ENCODE peak calls at places on chromosomes 13 and 19, in ten cellular contexts. I is left ventricle myocardium inferior; W is heart right ventricle; G is NCI-H774; M is HEK293T; Q is CD8-positive, alpha-beta memory T cell; J is dorsolateral prefrontal cortex; S is H1; A is iris pigment epithelial cell; U is ELR. N is an unnamed sample.

GRCh38 chr19:28574212-28574611 is 638.7 kb downstream of the UQCRFS1 start:
- DNase-seq in G (no peak), M (no peak), J (no peak), A (no peak), Q (no peak), U (no peak), W (no peak), I (no peak), S (no peak), N (no peak)

GRCh38 chr13:93029536-93029935 is 197.1 kb upstream of the GPC6 start:
- DNase-seq in A (no peak), M (no peak), G (no peak), I (no peak), U (no peak), W (no peak), Q (no peak), J (no peak), S (no peak), N (no peak)

GRCh38 chr19:40266111-40266510 is 19.0 kb downstream of the AKT2 start:
- DNase-seq in U (no peak), I (peak), Q (no peak), A (no peak), J (no peak), W (peak), M (no peak), S (no peak), G (no peak), N (no peak)

GRCh38 chr13:114035583-114036501 is 62.0 kb upstream of the C13orf46 start:
- DNase-seq in S (no peak), G (no peak), Q (no peak), U (no peak), A (peak), M (no peak), J (peak), I (peak), W (no peak), N (no peak)

GRCh38 chr13:53254495-53254894 is 225.9 kb downstream of the OLFM4 start:
- DNase-seq in A (no peak), S (no peak), J (no peak), Q (no peak), W (no peak), I (no peak), G (no peak), M (no peak), U (no peak), N (no peak)

GRCh38 chr19:39413903-39414608 is 1.6 kb downstream of the PLEKHG2 start:
- DNase-seq in J (no peak), G (no peak), W (peak), S (peak), M (no peak), U (peak), I (no peak), Q (no peak), A (peak), N (no peak)

GRCh38 chr19:55255618-55256423 is 3.0 kb downstream of the PPP6R1 start:
- DNase-seq in G (no peak), I (no peak), U (peak), A (peak), J (no peak), Q (peak), W (no peak), S (no peak), M (no peak), N (no peak)

GRCh38 chr13:89923731-89924130 is 1423.8 kb upstream of the MIR17HG start:
- DNase-seq in G (no peak), S (no peak), M (no peak), Q (no peak), U (peak), J (no peak), A (peak), W (no peak), I (no peak), N (no peak)

GRCh38 chr19:45955905-45956608 is 17.6 kb downstream of the NOVA2 start:
- DNase-seq in I (peak), G (no peak), S (no peak), A (peak), J (peak), W (peak), Q (no peak), U (peak), M (no peak), N (no peak)

GRCh38 chr19:15679089-15679488 is 6.2 kb downstream of the CYP4F12 start:
- DNase-seq in J (no peak), Q (no peak), W (no peak), A (no peak), S (no peak), I (no peak), M (no peak), U (no peak), G (no peak), N (no peak)

GRCh38 chr13:93262729-93263128 is 36.1 kb downstream of the GPC6 start:
- DNase-seq in W (no peak), S (no peak), M (no peak), G (no peak), J (no peak), U (peak), A (peak), I (no peak), Q (no peak), N (no peak)

GRCh38 chr19:23896912-23897311 is 17.8 kb upstream of the ZNF726 start:
- DNase-seq in M (no peak), A (no peak), G (no peak), W (no peak), J (no peak), U (no peak), Q (no peak), I (no peak), S (no peak), N (no peak)

GRCh38 chr13:105432408-105432807 is 1103.1 kb downstream of the EFNB2 start:
- DNase-seq in U (no peak), G (no peak), S (no peak), Q (no peak), I (no peak), J (no peak), A (no peak), W (no peak), M (no peak), N (no peak)

GRCh38 chr19:46115396-46116109 is 8.9 kb downstream of the IGFL3 start:
- DNase-seq in W (no peak), Q (no peak), U (peak), M (no peak), J (no peak), I (no peak), A (peak), G (no peak), S (no peak), N (no peak)

GRCh38 chr19:31905980-31906948 is 439.1 kb upstream of the ZNF507 start:
- DNase-seq in U (no peak), A (no peak), Q (no peak), M (no peak), I (peak), J (no peak), G (no peak), S (no peak), W (no peak), N (no peak)

GRCh38 chr13:41909524-41909923 is 51.4 kb downstream of the VWA8 start:
- DNase-seq in M (no peak), W (no peak), S (no peak), U (no peak), G (no peak), J (no peak), Q (no peak), I (no peak), A (peak), N (no peak)

GRCh38 chr19:1975081-1975480 is 34.1 kb downstream of the CSNK1G2 start:
- DNase-seq in M (no peak), G (no peak), W (no peak), J (peak), A (no peak), U (no peak), I (no peak), Q (no peak), S (no peak), N (no peak)

GRCh38 chr19:43725468-43725867 is 9.6 kb downstream of the IRGC start:
- DNase-seq in G (no peak), W (no peak), A (no peak), U (no peak), Q (no peak), M (no peak), S (no peak), J (no peak), I (no peak), N (no peak)

GRCh38 chr19:33679696-33680095 is 57.9 kb downstream of the CHST8 start:
- DNase-seq in S (no peak), W (no peak), J (no peak), Q (no peak), M (no peak), A (no peak), G (no peak), I (no peak), U (no peak), N (no peak)

GRCh38 chr19:12792048-12792852 is 964 bp downstream of the JUNB start:
- DNase-seq in S (peak), U (peak), A (peak), J (no peak), I (peak), Q (peak), W (peak), G (peak), M (no peak), N (peak)

GRCh38 chr19:37979547-37980082 is 72.6 kb downstream of the SIPA1L3 start:
- DNase-seq in Q (no peak), W (no peak), G (no peak), M (peak), J (no peak), A (no peak), U (no peak), I (no peak), S (no peak), N (no peak)

GRCh38 chr19:51525731-51526130 is 5.7 kb downstream of the SIGLEC6 start:
- DNase-seq in W (no peak), J (no peak), U (no peak), G (no peak), S (no peak), Q (no peak), I (no peak), M (no peak), A (no peak), N (no peak)

GRCh38 chr13:45046445-45046844 is 57.1 kb downstream of the GPALPP1 start:
- DNase-seq in U (no peak), I (no peak), G (no peak), M (no peak), J (no peak), Q (no peak), A (no peak), S (no peak), W (no peak), N (no peak)

GRCh38 chr13:27170521-27171243 is 929 bp downstream of the USP12 start:
- DNase-seq in W (peak), S (peak), A (peak), Q (peak), J (no peak), I (peak), G (no peak), M (peak), U (peak), N (peak)